ENCODE peak calls at places on chromosome 5, in ten cellular contexts. Z is neural crest cell; X is A549; A is T47D; U is NCI-H345; O is H54; N is NK-92 treated with Interleukin-12 subunit alpha and Interleukin-12 subunit beta, amount 100 ng/mL, for 24 hours; Y is GM23248; L is posterior vena cava; V is lung microvascular endothelial cell. R is an unnamed sample.

GRCh38 chr5:43676083-43676840 is 73.3 kb downstream of the NNT start:
- DNase-seq in U (no peak), Y (no peak), X (no peak), V (no peak), Z (no peak), N (no peak), L (no peak), O (no peak), A (no peak), R (no peak)

GRCh38 chr5:94745786-94746730 is 127.6 kb downstream of the SLF1 start:
- DNase-seq in L (no peak), V (no peak), A (no peak), O (no peak), Y (peak), U (no peak), X (no peak), Z (no peak), N (no peak), R (no peak)

GRCh38 chr5:59722875-59723274 is 170.7 kb downstream of the PDE4D start:
- DNase-seq in Y (peak), N (no peak), U (no peak), Z (no peak), L (no peak), A (no peak), O (no peak), X (no peak), V (peak), R (no peak)

GRCh38 chr5:55636177-55636576 is 75.9 kb downstream of the SLC38A9 start:
- DNase-seq in L (no peak), A (no peak), Z (no peak), X (peak), V (no peak), O (no peak), U (peak), Y (no peak), N (no peak), R (no peak)

GRCh38 chr5:167908596-167908995 is 382.8 kb upstream of the WWC1 start:
- DNase-seq in X (no peak), U (no peak), L (no peak), N (no peak), Z (no peak), Y (peak), A (no peak), V (no peak), O (no peak), R (no peak)

GRCh38 chr5:1292846-1293415 is 1.9 kb downstream of the TERT start:
- DNase-seq in V (no peak), X (no peak), A (peak), O (no peak), N (no peak), Y (no peak), U (no peak), Z (no peak), L (peak), R (no peak)

GRCh38 chr5:132279801-132280200 is 14.4 kb upstream of the SLC22A4 start:
- DNase-seq in Y (no peak), Z (no peak), U (no peak), X (no peak), O (no peak), L (no peak), N (no peak), V (no peak), A (no peak), R (no peak)

GRCh38 chr5:109452661-109453060 is 42.9 kb upstream of the PJA2 start:
- DNase-seq in N (no peak), U (no peak), V (no peak), L (no peak), X (no peak), A (no peak), O (no peak), Y (peak), Z (no peak), R (no peak)

GRCh38 chr5:102664946-102665345 is 90.2 kb upstream of the PAM start:
- DNase-seq in Z (no peak), Y (no peak), X (no peak), O (no peak), L (no peak), V (no peak), A (no peak), N (no peak), U (peak), R (no peak)

GRCh38 chr5:124748687-124749594 is 2.5 kb upstream of the ZNF608 start:
- DNase-seq in Y (peak), Z (peak), L (no peak), V (peak), A (peak), O (peak), X (peak), N (no peak), U (peak), R (peak)

GRCh38 chr5:132087176-132087575 is 13.6 kb downstream of the CSF2 start:
- DNase-seq in N (no peak), Y (no peak), L (peak), V (peak), Z (no peak), O (no peak), U (no peak), A (no peak), X (no peak), R (no peak)

GRCh38 chr5:103224118-103224893 is 34.3 kb upstream of the MACIR start:
- DNase-seq in L (peak), Y (peak), X (peak), V (peak), Z (peak), N (no peak), U (peak), O (peak), A (peak), R (peak)

GRCh38 chr5:78597858-78598415 is 50.6 kb downstream of the LHFPL2 start:
- DNase-seq in O (no peak), V (peak), X (no peak), U (no peak), N (no peak), Y (peak), L (no peak), A (no peak), Z (no peak), R (no peak)

GRCh38 chr5:72015103-72015548 is 92.1 kb upstream of the MAP1B start:
- DNase-seq in L (no peak), N (peak), A (no peak), O (peak), U (peak), Y (peak), X (peak), V (peak), Z (no peak), R (no peak)

GRCh38 chr5:127564002-127564769 is 46.7 kb downstream of the PRRC1 start:
- DNase-seq in A (peak), U (peak), Y (peak), O (no peak), N (peak), V (peak), X (peak), Z (peak), L (no peak), R (no peak)

GRCh38 chr5:28542968-28543367 is 1504.6 kb upstream of the CDH9 start:
- DNase-seq in L (no peak), O (peak), A (no peak), V (no peak), Y (peak), Z (no peak), U (no peak), X (no peak), N (no peak), R (no peak)

GRCh38 chr5:14699159-14699558 is 34.6 kb downstream of the OTULIN start:
- DNase-seq in X (no peak), U (no peak), L (no peak), N (no peak), Z (no peak), A (no peak), V (no peak), Y (no peak), O (no peak), R (no peak)

GRCh38 chr5:37966291-37966690 is 126.5 kb upstream of the GDNF start:
- DNase-seq in L (no peak), Y (no peak), V (no peak), U (no peak), X (no peak), Z (no peak), N (no peak), A (no peak), O (no peak), R (no peak)

R was measured in HL-60.